ENCODE peak calls at places on chromosomes 5 and 9, in six cellular contexts. F, M, E, G, H and W are unnamed samples.

GRCh38 chr9:128144239-128145181 is 4.7 kb upstream of the LCN2 start:
- DNase-seq in F (no peak), E (no peak), H (no peak), M (peak), G (no peak), W (no peak)

GRCh38 chr5:154603978-154604679 is 126.1 kb upstream of the HAND1 start:
- DNase-seq in E (no peak), G (no peak), F (no peak), M (peak), H (no peak), W (no peak)

GRCh38 chr5:79806741-79807140 is 117.1 kb downstream of the CMYA5 start:
- DNase-seq in E (no peak), G (no peak), F (no peak), M (no peak), H (no peak), W (no peak)

GRCh38 chr5:134236820-134237219 is 10.9 kb upstream of the PPP2CA start:
- DNase-seq in E (no peak), M (no peak), F (no peak), H (no peak), G (no peak), W (no peak)

GRCh38 chr9:91066856-91067255 is 265.2 kb downstream of the SYK start:
- DNase-seq in G (no peak), E (no peak), H (no peak), F (peak), M (no peak), W (no peak)

GRCh38 chr5:83844320-83845068 is 123.8 kb upstream of the HAPLN1 start:
- DNase-seq in M (no peak), G (no peak), E (peak), F (no peak), H (no peak), W (no peak)

GRCh38 chr9:86511614-86512360 is 157.6 kb upstream of the TUT7 start:
- DNase-seq in F (no peak), E (no peak), H (no peak), G (no peak), M (no peak), W (no peak)

GRCh38 chr5:68239485-68239884 is 23.9 kb downstream of the PIK3R1 start:
- DNase-seq in E (peak), G (no peak), H (peak), F (peak), M (peak), W (peak)

GRCh38 chr9:12703996-12704395 is 10.8 kb downstream of the TYRP1 start:
- DNase-seq in G (no peak), F (no peak), M (no peak), H (no peak), E (no peak), W (no peak)

GRCh38 chr9:107079589-107079988 is 203.5 kb upstream of the RAD23B start:
- DNase-seq in E (no peak), M (no peak), F (no peak), G (no peak), H (no peak), W (no peak)

GRCh38 chr5:95042040-95042439 is 242.9 kb downstream of the MCTP1 start:
- DNase-seq in G (no peak), M (no peak), E (no peak), F (no peak), H (no peak), W (no peak)

GRCh38 chr5:72860499-72860898 is 44.0 kb downstream of the TNPO1 start:
- DNase-seq in E (no peak), F (no peak), H (no peak), M (no peak), G (no peak), W (no peak)

GRCh38 chr9:13705913-13706312 is 426.4 kb upstream of the MPDZ start:
- DNase-seq in F (peak), M (no peak), G (no peak), H (no peak), E (no peak), W (no peak)

GRCh38 chr5:33937700-33938506 is 1.7 kb downstream of the RXFP3 start:
- DNase-seq in H (no peak), M (no peak), G (no peak), E (no peak), F (no peak), W (no peak)

GRCh38 chr9:2242778-2243395 is 227.7 kb downstream of the SMARCA2 start:
- DNase-seq in G (no peak), M (no peak), F (no peak), E (no peak), H (no peak), W (no peak)

GRCh38 chr5:84274585-84275468 is 109.9 kb downstream of the EDIL3 start:
- DNase-seq in E (peak), G (peak), F (no peak), M (no peak), H (no peak), W (no peak)

GRCh38 chr5:180470966-180471582 is 23.1 kb upstream of the CNOT6 start:
- DNase-seq in F (no peak), G (peak), H (peak), M (peak), E (peak), W (peak)

GRCh38 chr9:33682551-33682950 is 112.8 kb upstream of the PRSS3 start:
- DNase-seq in E (no peak), M (no peak), H (no peak), F (no peak), G (no peak), W (no peak)

GRCh38 chr5:96957125-96958041 is 21.5 kb downstream of the LNPEP start:
- DNase-seq in H (no peak), M (no peak), G (no peak), E (no peak), F (no peak), W (no peak)

GRCh38 chr5:56011835-56012234 is 17.1 kb upstream of the IL6ST start:
- DNase-seq in E (no peak), G (no peak), H (no peak), M (no peak), F (no peak), W (no peak)

GRCh38 chr5:144484124-144484897 is 313.6 kb downstream of the KCTD16 start:
- DNase-seq in G (no peak), E (no peak), H (no peak), M (no peak), F (no peak), W (no peak)

GRCh38 chr9:124358617-124359016 is 56.6 kb downstream of the PSMB7 start:
- DNase-seq in E (no peak), G (no peak), M (no peak), F (peak), H (no peak), W (no peak)

GRCh38 chr9:9054354-9054992 is 1254.9 kb upstream of the DMAC1 start:
- DNase-seq in F (no peak), G (no peak), M (no peak), E (no peak), H (no peak), W (no peak)

GRCh38 chr9:107173422-107174180 is 109.5 kb upstream of the RAD23B start:
- DNase-seq in G (no peak), H (no peak), E (no peak), F (no peak), M (no peak), W (no peak)

GRCh38 chr5:553874-554273 is 29.6 kb upstream of the SLC9A3 start:
- DNase-seq in G (peak), F (peak), E (no peak), H (no peak), M (no peak), W (no peak)

GRCh38 chr5:93337138-93337537 is 243.9 kb downstream of the NR2F1-AS1 start:
- DNase-seq in G (no peak), F (no peak), M (no peak), H (no peak), E (no peak), W (no peak)

GRCh38 chr5:107985144-107985543 is 314.4 kb upstream of the EFNA5 start:
- DNase-seq in G (peak), E (no peak), M (no peak), F (no peak), H (peak), W (no peak)

GRCh38 chr9:129374651-129375050 is 196.6 kb upstream of the IER5L start:
- DNase-seq in M (no peak), F (no peak), E (no peak), G (no peak), H (no peak), W (no peak)

GRCh38 chr5:109740329-109740728 is 50.6 kb downstream of the MAN2A1 start:
- DNase-seq in E (peak), G (no peak), H (no peak), F (no peak), M (no peak), W (no peak)

GRCh38 chr9:116691607-116692006 is 4.5 kb downstream of the TRIM32 start:
- DNase-seq in H (no peak), E (no peak), G (no peak), F (no peak), M (no peak), W (no peak)

GRCh38 chr5:43313035-43313853 is at the start of gene HMGCS1:
- DNase-seq in F (peak), M (peak), G (peak), E (peak), H (peak), W (peak)

GRCh38 chr9:17229945-17230560 is 95.2 kb downstream of the CNTLN start:
- DNase-seq in E (no peak), M (no peak), G (no peak), F (no peak), H (no peak), W (no peak)

GRCh38 chr9:134693011-134693410 is 51.4 kb downstream of the COL5A1 start:
- DNase-seq in G (no peak), H (no peak), M (peak), F (no peak), E (no peak), W (no peak)

GRCh38 chr5:178474562-178475184 is 115.5 kb downstream of the COL23A1 start:
- DNase-seq in M (no peak), H (no peak), F (no peak), G (no peak), E (no peak), W (no peak)

GRCh38 chr9:110429453-110429852 is 91.8 kb upstream of the TXNDC8 start:
- DNase-seq in H (no peak), E (no peak), G (no peak), M (no peak), F (no peak), W (no peak)

GRCh38 chr9:110427497-110428104 is 89.9 kb upstream of the TXNDC8 start:
- DNase-seq in F (no peak), M (peak), H (no peak), G (peak), E (peak), W (no peak)

DNA sequence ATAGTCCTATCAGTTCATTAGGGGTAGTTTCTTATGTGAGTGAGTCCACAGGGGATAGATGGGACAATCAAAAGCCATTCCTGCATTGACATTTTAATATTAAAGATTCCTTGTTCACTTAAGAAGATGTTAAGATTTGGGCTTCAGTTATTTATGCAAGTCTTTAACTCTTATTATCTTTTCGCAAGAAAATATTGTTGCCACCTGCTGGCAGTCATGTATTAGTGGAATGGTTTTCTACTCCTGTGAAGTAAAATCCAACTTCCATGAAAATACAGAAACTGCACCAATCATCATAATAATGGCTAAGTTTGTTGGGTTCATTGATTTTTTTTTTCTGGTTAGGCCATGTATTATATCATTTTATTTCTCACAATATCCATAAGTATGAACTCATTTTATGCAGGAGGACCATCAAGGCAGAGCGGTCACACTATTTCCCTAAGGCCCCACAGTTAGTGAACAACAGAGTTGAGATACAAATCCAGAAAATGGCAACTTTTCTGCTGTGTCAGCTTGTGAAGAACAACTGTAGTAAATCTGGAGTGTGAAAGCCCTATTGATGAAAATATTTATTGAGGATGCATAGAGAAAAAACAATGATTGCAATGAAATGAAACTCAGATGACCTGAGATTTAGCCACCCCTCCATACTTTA is 88.5 kb upstream of the TXNDC8 start:
- DNase-seq in G (no peak), H (no peak), M (no peak), F (no peak), E (no peak), W (no peak)
- TF ChIP-seq CTCF in G (peak), H (no peak), M (no peak), F (no peak), E (no peak), W (no peak)

GRCh38 chr5:6712582-6713273 is 504 bp upstream of the TENT4A start:
- DNase-seq in G (peak), E (peak), F (peak), M (peak), H (peak), W (peak)
- TF ChIP-seq CTCF in G (no peak), E (peak), F (no peak), M (no peak), H (no peak), W (no peak)

GRCh38 chr9:69292078-69292477 is 32.9 kb upstream of the ENTREP1 start:
- DNase-seq in F (no peak), E (no peak), M (no peak), G (peak), H (no peak), W (no peak)
- TF ChIP-seq CTCF in F (no peak), E (no peak), M (no peak), G (peak), H (no peak), W (no peak)

GRCh38 chr5:112973036-112973435 is 3.6 kb upstream of the DCP2 start:
- DNase-seq in M (no peak), E (no peak), G (no peak), H (no peak), F (no peak), W (no peak)
- TF ChIP-seq CTCF in M (no peak), E (no peak), G (no peak), H (no peak), F (no peak), W (no peak)

GRCh38 chr9:130377612-130378011 is 67.1 kb upstream of the ASS1 start:
- DNase-seq in F (no peak), G (no peak), M (no peak), E (no peak), H (no peak), W (no peak)
- TF ChIP-seq CTCF in F (no peak), G (no peak), M (no peak), E (no peak), H (no peak), W (no peak)

GRCh38 chr9:6845881-6846280 is 88.1 kb downstream of the KDM4C start:
- DNase-seq in M (no peak), E (no peak), H (no peak), F (no peak), G (peak), W (no peak)
- TF ChIP-seq CTCF in M (no peak), E (no peak), H (peak), F (no peak), G (peak), W (no peak)

DNA sequence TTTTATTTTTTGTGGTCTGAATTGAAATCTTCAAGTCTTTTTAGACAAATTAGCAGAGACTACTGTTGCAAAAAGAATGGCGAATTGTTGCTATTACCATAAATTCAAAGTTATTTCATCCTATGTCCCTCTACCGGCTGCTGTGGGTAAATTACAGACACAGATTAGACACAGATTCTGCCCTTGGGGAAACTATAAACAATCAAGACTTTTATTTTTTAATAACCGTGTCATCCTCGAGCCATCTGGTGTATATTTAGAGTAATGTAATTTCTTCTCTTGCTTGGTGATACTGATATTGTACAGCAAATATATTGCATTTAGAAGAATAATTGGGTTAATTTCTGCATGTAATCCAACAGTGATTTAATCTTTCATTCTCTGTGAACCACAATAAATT is 228.0 kb upstream of the ADAMTSL1 start:
- DNase-seq in M (no peak), F (no peak), H (no peak), E (no peak), G (no peak), W (no peak)
- TF ChIP-seq CTCF in M (no peak), F (no peak), H (no peak), E (no peak), G (no peak), W (no peak)

GRCh38 chr5:169904568-169904967 is 75.7 kb downstream of the INSYN2B start:
- DNase-seq in F (no peak), E (no peak), H (no peak), M (no peak), G (no peak), W (no peak)
- TF ChIP-seq CTCF in F (no peak), E (no peak), H (no peak), M (no peak), G (no peak), W (no peak)

GRCh38 chr5:148688787-148689186 is 34.5 kb upstream of the HTR4 start:
- DNase-seq in M (no peak), F (no peak), G (no peak), E (no peak), H (no peak), W (no peak)

GRCh38 chr5:148684528-148684927 is 30.2 kb upstream of the HTR4 start:
- DNase-seq in E (no peak), G (no peak), M (no peak), H (no peak), F (no peak), W (no peak)

GRCh38 chr5:148685520-148686134 is 31.3 kb upstream of the HTR4 start:
- DNase-seq in F (no peak), M (no peak), H (no peak), E (no peak), G (no peak), W (no peak)

GRCh38 chr5:148687871-148688270 is 33.5 kb upstream of the HTR4 start:
- DNase-seq in M (no peak), H (no peak), F (no peak), G (no peak), E (no peak), W (no peak)

GRCh38 chr5:148687427-148687826 is 33.1 kb upstream of the HTR4 start:
- DNase-seq in E (no peak), G (peak), F (no peak), M (no peak), H (no peak), W (no peak)
- TF ChIP-seq CTCF in E (no peak), G (peak), F (no peak), M (no peak), H (no peak), W (no peak)

GRCh38 chr9:88991066-88992030 is at the start of gene S1PR3:
- DNase-seq in H (peak), M (peak), G (no peak), E (no peak), F (peak), W (no peak)
- TF ChIP-seq CTCF in H (peak), M (no peak), G (no peak), E (no peak), F (no peak), W (no peak)